ENCODE peak calls at places on chromosomes 13 and 19, in five cellular contexts. X is adrenal gland, C is suprapubic skin, H is H54, T is testis. V is an unnamed sample.

GRCh38 chr13:44244288-44244687 is 129.3 kb upstream of the SERP2 start:
- DNase-seq in X (no peak), C (no peak), H (no peak), T (no peak), V (no peak)

GRCh38 chr13:67235265-67235664 is 5.1 kb upstream of the PCDH9 start:
- DNase-seq in X (no peak), C (no peak), H (no peak), T (no peak), V (no peak)

GRCh38 chr13:102648046-102648445 is 46.8 kb downstream of the METTL21C start:
- DNase-seq in X (no peak), C (no peak), H (no peak), T (no peak), V (no peak)

GRCh38 chr19:47609885-47610545 is 1.1 kb downstream of the BICRA start:
- DNase-seq in X (peak), C (peak), H (peak), T (peak), V (peak)

GRCh38 chr19:14119644-14120496 is 2.3 kb upstream of the PRKACA start:
- DNase-seq in X (no peak), C (no peak), H (no peak), T (no peak), V (no peak)

GRCh38 chr13:49774376-49775005 is 18.0 kb downstream of the KPNA3 start:
- DNase-seq in X (no peak), C (no peak), H (no peak), T (no peak), V (no peak)

GRCh38 chr19:40200352-40201099 is 9.3 kb downstream of the MAP3K10 start:
- DNase-seq in X (no peak), C (no peak), H (peak), T (no peak), V (no peak)

GRCh38 chr13:51590966-51591627 is 6.8 kb downstream of the WDFY2 start:
- DNase-seq in X (peak), C (no peak), H (peak), T (peak), V (no peak)

GRCh38 chr19:10760268-10760944 is 42.5 kb downstream of the DNM2 start:
- DNase-seq in X (no peak), C (no peak), H (peak), T (no peak), V (no peak)

GRCh38 chr19:41351339-41352245 is 2.1 kb downstream of the TGFB1 start:
- DNase-seq in X (peak), C (no peak), H (peak), T (peak), V (peak)

GRCh38 chr19:16379521-16380313 is 55.1 kb downstream of the KLF2 start:
- DNase-seq in X (no peak), C (no peak), H (no peak), T (no peak), V (no peak)

GRCh38 chr13:73464758-73465628 is 406.2 kb downstream of the KLF5 start:
- DNase-seq in X (no peak), C (no peak), H (no peak), T (no peak), V (no peak)

GRCh38 chr13:110397445-110397844 is 90.4 kb downstream of the COL4A2 start:
- DNase-seq in X (no peak), C (no peak), H (no peak), T (no peak), V (peak)

GRCh38 chr13:27792393-27793218 is at the start of gene GSX1:
- DNase-seq in X (peak), C (no peak), H (no peak), T (peak), V (no peak)

GRCh38 chr19:51366999-51367564 is 894 bp upstream of the ETFB start:
- DNase-seq in X (no peak), C (no peak), H (no peak), T (peak), V (peak)

GRCh38 chr19:14410054-14410774 is 8.9 kb downstream of the DDX39A start:
- DNase-seq in X (no peak), C (no peak), H (no peak), T (no peak), V (no peak)

GRCh38 chr19:45275370-45275971 is 24.4 kb downstream of the MARK4 start:
- DNase-seq in X (no peak), C (no peak), H (no peak), T (no peak), V (no peak)

GRCh38 chr13:39600766-39601165 is 2.2 kb downstream of the LHFPL6 start:
- DNase-seq in X (no peak), C (no peak), H (no peak), T (no peak), V (no peak)

GRCh38 chr19:35596366-35596999 is 10.5 kb downstream of the PMIS2 start:
- DNase-seq in X (no peak), C (no peak), H (peak), T (peak), V (no peak)

GRCh38 chr19:5122671-5123409 is 153.9 kb downstream of the KDM4B start:
- DNase-seq in X (no peak), C (no peak), H (no peak), T (no peak), V (no peak)

GRCh38 chr13:75410207-75410606 is 71.8 kb downstream of the TBC1D4 start:
- DNase-seq in X (no peak), C (no peak), H (no peak), T (no peak), V (no peak)
- TF ChIP-seq POLR2A in X (no peak), C (no peak), H (no peak), T (no peak), V (no peak)

GRCh38 chr19:3555653-3556422 is 1.5 kb downstream of the MFSD12 start:
- DNase-seq in X (no peak), C (no peak), H (no peak), T (no peak), V (no peak)

GRCh38 chr19:3556423-3556977 is 886 bp downstream of the MFSD12 start:
- DNase-seq in X (no peak), C (no peak), H (no peak), T (no peak), V (no peak)

GRCh38 chr19:3556978-3557460 is 367 bp downstream of the MFSD12 start:
- DNase-seq in X (peak), C (no peak), H (no peak), T (no peak), V (no peak)

GRCh38 chr19:3554254-3555083 is 2.9 kb downstream of the MFSD12 start:
- DNase-seq in X (no peak), C (no peak), H (no peak), T (no peak), V (no peak)

DNA sequence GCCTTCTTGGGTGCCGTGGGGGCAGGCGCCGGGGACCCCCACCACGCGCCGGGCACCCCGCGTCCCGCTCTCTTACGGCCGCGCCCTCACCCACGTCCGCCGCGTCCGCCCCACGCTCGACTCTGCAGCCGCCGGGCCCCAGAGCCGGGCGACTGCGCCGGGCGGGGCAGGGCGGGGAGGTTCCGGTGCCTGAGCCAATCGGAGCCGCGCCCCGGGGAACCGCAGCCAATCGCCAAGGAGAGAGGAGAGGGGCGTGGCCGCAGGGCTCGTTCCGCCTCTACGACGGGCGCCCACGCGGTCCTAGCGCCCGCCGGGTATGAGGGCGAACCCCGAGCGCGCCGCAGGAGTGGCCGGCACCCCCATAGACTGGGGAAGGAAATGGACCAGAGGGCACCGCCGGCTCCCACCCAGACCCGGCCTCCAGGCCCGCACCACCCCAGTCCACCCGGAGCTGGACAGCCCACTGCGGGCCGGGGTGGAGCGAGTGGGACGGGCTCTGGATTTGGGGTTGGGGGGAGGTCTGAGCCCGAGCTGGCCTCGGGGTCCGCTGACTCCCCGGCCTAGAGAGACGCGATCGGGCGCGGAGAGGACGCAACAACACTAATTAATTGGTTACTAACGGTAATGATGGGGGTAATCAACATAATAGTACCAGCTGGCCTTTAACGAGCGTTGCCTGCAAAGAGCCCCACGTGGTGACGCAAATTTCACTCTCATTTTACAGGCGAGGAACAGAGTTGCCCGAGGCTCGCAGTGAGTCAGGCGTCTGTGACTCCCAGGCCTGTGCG is at the start of gene MFSD12:
- DNase-seq in X (peak), C (peak), H (peak), T (peak), V (peak)
- TF ChIP-seq POLR2A in X (peak), C (no peak), H (peak), T (peak), V (no peak)

DNA sequence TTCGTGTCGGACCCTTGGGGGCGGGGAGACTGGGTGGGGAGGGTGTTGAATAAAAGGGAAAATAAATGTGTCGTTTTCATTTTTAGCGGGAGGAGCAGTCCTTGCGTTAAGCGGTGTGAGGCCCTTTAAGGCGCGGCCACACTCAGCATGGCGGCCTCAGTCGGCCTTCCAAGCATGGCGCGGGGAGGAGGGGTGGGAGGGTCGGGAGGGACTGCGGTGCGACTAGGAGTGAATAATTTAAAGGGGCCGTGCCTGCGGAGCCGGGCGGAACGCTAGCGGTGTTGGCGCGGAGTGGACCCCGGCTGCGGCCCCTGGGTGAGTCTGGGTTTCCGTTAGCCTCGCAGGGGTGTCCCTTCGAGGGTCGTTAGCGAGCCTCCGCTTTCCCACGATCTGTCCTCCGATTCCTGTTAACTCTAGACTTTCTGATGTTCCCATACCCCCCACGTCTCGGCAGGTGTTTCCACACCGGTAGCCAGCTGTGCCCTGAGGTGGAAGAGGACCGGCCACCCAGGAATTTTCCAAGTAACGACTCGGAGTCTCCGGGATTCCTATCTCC is 1.5 kb upstream of the PNPLA6 start:
- DNase-seq in X (peak), C (peak), H (peak), T (peak), V (peak)
- TF ChIP-seq POLR2A in X (peak), C (no peak), H (no peak), T (no peak), V (no peak)

DNA sequence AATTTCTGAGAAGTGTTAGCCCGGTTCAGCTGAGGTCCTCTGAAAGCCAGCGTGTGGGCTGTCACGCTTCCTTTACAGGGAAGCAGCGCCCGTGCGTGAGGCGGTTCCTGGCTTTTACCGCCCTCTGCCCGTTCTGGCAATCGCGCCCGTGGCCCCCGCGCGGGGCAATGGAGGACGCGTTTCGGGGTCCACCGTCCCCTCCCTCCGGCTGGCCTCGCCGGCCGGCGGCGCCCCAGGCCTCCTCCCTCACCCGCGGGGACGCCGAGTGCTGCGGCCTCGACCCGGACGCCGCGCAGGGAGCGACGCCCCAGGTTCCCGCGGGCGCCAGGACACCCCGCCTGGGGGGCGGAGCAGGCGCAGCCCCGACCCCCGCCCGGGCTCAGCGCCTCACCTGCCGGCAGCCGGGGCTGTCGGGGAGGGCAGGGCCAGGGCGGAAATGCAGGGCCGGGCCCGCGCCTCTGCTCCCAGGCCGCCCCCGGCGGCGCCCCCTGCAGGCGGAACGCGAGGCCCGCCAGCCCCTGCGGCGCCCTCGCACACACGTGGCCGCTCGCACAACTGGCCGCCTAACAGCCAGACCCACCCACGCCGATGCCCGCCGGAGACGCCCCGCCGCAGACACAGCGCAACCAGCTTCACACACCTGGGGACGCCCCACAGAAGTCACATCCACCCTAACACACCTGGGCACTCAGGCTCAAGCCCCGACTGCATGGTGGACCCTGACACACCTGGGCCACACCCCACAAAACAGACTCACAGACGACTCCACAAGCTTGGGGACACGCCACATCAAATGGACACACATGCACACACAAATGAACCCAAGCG is at the start of gene GGACT:
- DNase-seq in X (peak), C (peak), H (peak), T (peak), V (peak)
- TF ChIP-seq POLR2A in X (peak), C (no peak), H (peak), T (no peak), V (no peak)